ENCODE peak calls at places on chromosomes 11 and 22, in four cellular contexts. B is thoracic aorta, I is fibroblast of villous mesenchyme, A is astrocyte of the spinal cord. Y is an unnamed sample.
A peak's percentile ranks its signal among the peaks of the same experiment; 100 is the strongest.

GRCh38 chr11:117807482-117808272 is 10.7 kb upstream of the DSCAML1 start:
- DNase-seq in B (peak; percentile 46), I (peak; percentile 57), A (peak; percentile 64), Y (peak; percentile 71)

GRCh38 chr22:24107668-24108067 is 73.6 kb upstream of the SUSD2 start:
- DNase-seq in B (peak; percentile 79), I (peak; percentile 73), A (peak; percentile 87), Y (peak; percentile 89)

GRCh38 chr11:117172678-117173421 is 5.7 kb upstream of the SIDT2 start:
- DNase-seq in B (no peak), I (peak; percentile 87), A (no peak), Y (peak; percentile 81)

GRCh38 chr22:28711820-28712777 is 29.5 kb downstream of the CHEK2 start:
- DNase-seq in B (no peak), I (peak; percentile 99), A (peak; percentile 94), Y (peak; percentile 97)

GRCh38 chr22:41589260-41589600 is 410 bp downstream of the PMM1 start:
- DNase-seq in B (no peak), I (peak; percentile 23), A (no peak), Y (peak; percentile 23)

GRCh38 chr22:21074092-21074715 is 28.5 kb downstream of the LRRC74B start:
- DNase-seq in B (no peak), I (peak; percentile 30), A (peak; percentile 72), Y (peak; percentile 44)

GRCh38 chr22:48528221-48528915 is 1299.3 kb downstream of the BRD1 start:
- DNase-seq in B (no peak), I (no peak), A (no peak), Y (no peak)

GRCh38 chr11:72297828-72298227 is 53.9 kb upstream of the PHOX2A start:
- DNase-seq in B (no peak), I (no peak), A (no peak), Y (no peak)

GRCh38 chr22:50577987-50578775 is at the start of gene CPT1B:
- DNase-seq in B (no peak), I (peak; percentile 14), A (no peak), Y (peak; percentile 35)

GRCh38 chr11:2166091-2166851 is 5.3 kb upstream of the INS start:
- DNase-seq in B (no peak), I (no peak), A (no peak), Y (peak; percentile 28)

GRCh38 chr22:49969751-49970527 is 9.4 kb downstream of the PIM3 start:
- DNase-seq in B (peak; percentile 2), I (no peak), A (no peak), Y (no peak)

DNA sequence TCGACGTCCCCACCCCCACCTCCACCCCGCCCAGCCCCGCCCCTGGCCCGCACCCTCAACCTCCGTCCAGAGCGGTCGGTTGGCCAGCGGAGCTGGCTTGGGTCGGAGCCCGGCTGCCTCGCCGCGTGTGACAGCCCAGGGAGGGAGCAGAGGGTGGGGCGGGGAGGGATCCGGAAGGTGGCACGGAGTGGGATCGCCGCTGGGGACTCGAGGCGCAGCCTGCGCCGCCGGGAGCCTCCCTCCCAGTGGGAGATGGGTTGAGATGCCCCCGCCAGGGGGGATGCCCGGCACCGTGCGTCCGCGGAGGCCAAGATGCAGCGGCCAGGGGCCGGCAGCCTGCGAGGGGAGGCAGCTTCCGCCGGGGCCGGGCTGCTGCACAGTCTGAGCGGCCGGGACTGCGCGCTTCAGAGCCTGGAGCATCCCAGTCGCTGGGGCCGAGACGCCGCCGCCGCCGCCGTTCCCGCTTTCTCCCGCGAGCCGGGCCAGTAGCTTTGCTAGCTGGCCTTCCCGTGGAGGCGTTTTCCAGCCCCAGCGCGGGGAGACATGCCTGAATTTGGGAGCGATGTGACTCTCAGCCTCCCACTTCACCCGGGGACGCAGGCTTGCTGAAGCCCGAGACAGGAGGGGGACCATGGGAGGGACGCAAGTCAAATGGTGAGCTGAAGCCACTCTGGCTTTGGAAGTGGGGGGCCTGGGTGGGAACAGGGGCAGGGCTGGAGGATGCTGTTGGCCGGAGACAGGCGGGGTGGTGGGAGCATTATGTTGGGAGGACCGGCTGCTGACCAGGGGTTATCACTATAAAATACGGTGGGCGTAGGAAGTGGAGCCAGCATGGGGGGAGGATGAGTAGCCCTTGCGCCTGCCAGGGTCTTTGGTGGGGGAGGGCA is 40.2 kb downstream of the DIXDC1 start:
- DNase-seq in B (peak; percentile 52), I (no peak), A (peak; percentile 46), Y (peak; percentile 31)
- TF ChIP-seq CTCF in B (no peak), I (peak; percentile 4), A (no peak), Y (no peak)

DNA sequence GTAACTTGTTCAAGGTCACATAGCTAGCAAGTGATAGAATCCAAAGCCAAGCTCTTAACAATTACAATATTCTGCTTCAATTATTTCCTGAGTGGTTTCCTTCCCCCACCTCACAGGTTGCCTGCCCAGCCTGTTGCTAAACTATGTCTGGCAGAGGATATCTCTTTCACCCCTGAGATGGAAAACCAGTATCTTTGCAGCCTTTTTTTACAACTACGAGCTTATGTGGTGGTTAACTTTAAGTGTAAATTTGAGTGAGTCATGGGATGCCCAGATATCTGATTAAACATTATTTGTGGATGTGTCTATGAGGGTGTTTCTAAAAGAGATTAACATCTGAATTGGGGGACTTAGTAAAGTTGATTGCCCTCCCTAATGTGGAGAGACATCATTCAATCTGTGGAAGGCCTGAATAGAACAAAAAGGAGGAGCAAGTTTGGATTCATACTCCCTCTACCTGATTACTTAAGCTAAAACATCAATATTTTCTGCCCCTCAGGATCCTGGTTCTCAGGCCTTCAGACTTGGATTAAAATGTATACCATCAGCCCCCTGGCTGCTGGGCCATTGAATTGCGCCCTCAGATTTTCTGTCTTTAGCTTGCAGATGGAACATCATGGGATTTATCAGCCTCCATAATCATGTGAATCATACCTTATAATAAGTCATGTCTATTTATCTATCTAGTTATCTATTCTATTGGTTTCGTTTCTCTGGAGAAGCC is 911.9 kb downstream of the METTL15 start:
- DNase-seq in B (no peak), I (peak; percentile 70), A (peak; percentile 53), Y (peak; percentile 70)
- TF ChIP-seq CTCF in B (no peak), I (peak; percentile 50), A (peak; percentile 59), Y (peak; percentile 68)

DNA sequence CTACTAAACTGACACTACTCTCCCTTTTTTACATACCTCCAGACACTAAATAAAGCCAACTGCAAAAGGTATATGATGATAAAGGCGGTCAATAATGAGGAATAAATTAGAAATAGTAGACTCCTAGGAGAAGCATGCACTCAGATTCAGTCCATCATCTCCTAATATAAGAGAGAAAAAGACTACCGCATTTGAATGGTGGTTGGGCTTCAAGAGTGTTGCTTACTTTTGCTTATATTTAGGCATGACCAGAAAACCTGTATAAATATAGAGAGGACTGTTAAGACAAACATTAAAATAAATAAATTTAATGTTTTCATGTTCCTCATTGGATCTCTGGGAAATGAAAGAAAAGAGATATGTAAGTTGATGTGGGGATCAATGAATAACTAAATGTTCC is 1137.0 kb downstream of the FAM181B start:
- DNase-seq in B (no peak), I (no peak), A (no peak), Y (no peak)
- TF ChIP-seq CTCF in B (no peak), I (no peak), A (no peak), Y (no peak)

GRCh38 chr11:19576903-19577302 is 135.7 kb upstream of the NAV2 start:
- DNase-seq in B (no peak), I (no peak), A (no peak), Y (no peak)

GRCh38 chr11:19574916-19575315 is 137.7 kb upstream of the NAV2 start:
- DNase-seq in B (no peak), I (no peak), A (no peak), Y (no peak)

GRCh38 chr11:19577849-19578619 is 134.6 kb upstream of the NAV2 start:
- DNase-seq in B (peak; percentile 59), I (peak; percentile 62), A (peak; percentile 85), Y (peak; percentile 61)

GRCh38 chr11:19577391-19577831 is 135.2 kb upstream of the NAV2 start:
- DNase-seq in B (no peak), I (no peak), A (no peak), Y (peak; percentile 76)

DNA sequence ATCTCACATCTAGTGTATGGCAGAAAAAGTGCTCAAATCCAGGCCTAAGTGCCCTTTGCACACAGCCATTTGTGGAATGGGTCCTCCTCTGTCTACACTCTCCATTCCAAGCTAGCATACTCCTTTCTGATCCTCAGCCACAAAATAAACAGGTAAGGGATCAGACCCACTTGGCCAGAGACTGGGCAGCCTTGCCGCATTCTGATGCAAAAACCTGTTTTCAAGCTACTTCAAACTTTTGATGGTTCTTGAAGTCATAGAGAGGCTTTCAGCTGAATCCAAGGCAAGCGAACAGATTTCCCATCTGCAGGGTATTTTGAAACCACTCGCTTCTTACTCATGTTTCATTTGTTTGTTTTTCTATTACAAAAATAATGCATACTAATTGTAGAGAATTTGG is 136.6 kb upstream of the NAV2 start:
- DNase-seq in B (no peak), I (no peak), A (no peak), Y (no peak)
- TF ChIP-seq CTCF in B (no peak), I (no peak), A (no peak), Y (no peak)

DNA sequence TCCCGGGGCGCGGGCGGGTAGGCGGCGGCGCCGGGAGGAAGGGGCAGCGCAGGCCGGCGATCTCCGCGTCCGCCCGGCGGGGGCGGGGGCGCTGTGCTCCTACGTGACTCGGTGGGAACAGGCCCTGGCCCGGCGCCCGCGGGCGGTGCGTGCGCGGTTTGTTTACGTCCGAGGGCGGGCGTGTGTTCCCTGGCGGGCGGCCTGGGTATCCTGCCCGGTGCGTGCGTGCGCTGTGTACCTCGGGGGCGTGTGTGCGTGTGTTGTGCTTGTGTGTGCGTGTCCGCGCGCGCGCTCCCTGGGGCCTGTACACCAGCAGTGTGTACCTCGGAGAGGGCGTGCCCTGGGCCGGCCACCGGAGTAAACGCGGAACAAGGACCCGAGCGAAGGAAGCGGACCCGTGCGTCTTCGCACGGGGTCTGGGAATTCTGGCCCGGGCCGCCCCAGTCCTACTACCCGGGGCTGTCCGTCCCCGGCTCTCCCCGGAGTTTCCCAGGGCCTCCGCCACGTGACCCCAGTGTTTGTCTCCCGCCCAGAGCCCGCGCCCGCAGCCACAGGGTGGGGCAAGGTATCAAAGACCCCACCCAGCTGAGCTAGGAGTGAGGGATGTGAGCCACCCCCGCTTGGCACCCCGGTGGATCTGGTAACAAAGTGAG is 769 bp downstream of the MAFF start:
- DNase-seq in B (peak; percentile 81), I (peak; percentile 94), A (peak; percentile 90), Y (peak; percentile 96)
- TF ChIP-seq CTCF in B (no peak), I (no peak), A (no peak), Y (no peak)

DNA sequence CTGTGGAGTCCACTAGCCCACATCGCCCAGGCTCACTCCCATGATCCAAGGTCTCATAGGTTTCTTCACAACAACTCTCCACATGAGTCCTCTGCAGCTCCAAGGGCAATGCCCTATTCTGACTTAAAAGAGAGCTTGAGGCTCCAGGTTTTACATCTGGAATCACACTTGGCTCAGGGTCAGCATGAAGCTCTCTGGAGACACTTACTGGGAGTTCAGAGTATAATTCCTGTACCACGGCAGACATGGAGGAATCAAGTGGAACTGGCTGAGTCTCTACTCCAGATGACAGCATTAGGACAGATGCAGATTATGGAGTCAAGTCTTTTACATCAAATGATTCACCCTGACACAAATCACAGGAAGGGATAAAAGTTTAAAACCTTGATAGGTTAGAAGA is 11.4 kb downstream of the PRR14L start:
- DNase-seq in B (no peak), I (no peak), A (no peak), Y (peak; percentile 22)
- TF ChIP-seq CTCF in B (no peak), I (no peak), A (no peak), Y (no peak)

DNA sequence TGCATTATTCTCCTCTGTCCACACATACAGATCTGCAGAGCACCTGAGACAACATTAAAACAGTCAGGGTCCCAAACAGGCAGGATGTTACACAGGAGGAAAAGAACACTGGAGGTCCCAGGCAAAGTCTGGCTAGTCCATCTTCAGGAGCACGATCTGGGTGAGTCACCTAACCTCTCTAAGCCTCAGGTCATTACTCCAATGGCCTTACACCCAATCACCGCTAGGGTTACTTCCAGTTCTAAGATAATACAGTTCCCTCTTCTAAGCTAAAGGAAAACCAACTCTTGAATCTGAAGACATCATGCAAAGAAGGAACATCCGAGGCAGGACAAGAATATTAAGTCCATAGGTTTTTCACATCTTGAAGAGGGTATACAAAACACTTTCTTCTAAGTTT is 24.5 kb downstream of the ASCC2 start:
- DNase-seq in B (no peak), I (peak; percentile 80), A (no peak), Y (peak; percentile 22)
- TF ChIP-seq CTCF in B (no peak), I (peak; percentile 49), A (no peak), Y (peak; percentile 35)